ENCODE peak calls at places on chromosome 5, in nine cellular contexts. One of them, this sample, is unnamed.
A peak's percentile ranks its signal among the peaks of the same experiment; 100 is the strongest.

GRCh38 chr5:158466196-158466595 is 607.3 kb upstream of the CLINT1 start:
- DNase-seq in kidney tubule cell: no peak
- DNase-seq in heart left ventricle: no peak
- DNase-seq in WTC11: no peak
- DNase-seq in activated CD4-positive, alpha-beta T cell treated with anti-CD3 and anti-CD28 coated beads, Interleukin-2, amount 50 U/mL, for 48 hours: no peak
- DNase-seq in NK-92 treated with Interleukin-12 subunit alpha and Interleukin-12 subunit beta, amount 100 ng/mL, for 24 hours: no peak
- DNase-seq in ovary: no peak
- DNase-seq in EL: no peak
- DNase-seq in NCI-H1092: no peak
- DNase-seq in this sample: no peak

GRCh38 chr5:72268753-72269410 is 51.2 kb downstream of the MRPS27 start:
- DNase-seq in activated CD4-positive, alpha-beta T cell treated with anti-CD3 and anti-CD28 coated beads, Interleukin-2, amount 50 U/mL, for 48 hours: peak; percentile 54
- DNase-seq in ovary: no peak
- DNase-seq in heart left ventricle: peak; percentile 30
- DNase-seq in kidney tubule cell: peak; percentile 61
- DNase-seq in EL: peak; percentile 71
- DNase-seq in NCI-H1092: no peak
- DNase-seq in WTC11: peak; percentile 67
- DNase-seq in NK-92 treated with Interleukin-12 subunit alpha and Interleukin-12 subunit beta, amount 100 ng/mL, for 24 hours: peak; percentile 19
- DNase-seq in this sample: peak; percentile 47

GRCh38 chr5:151520294-151520693 is 70.8 kb downstream of the FAT2 start:
- DNase-seq in heart left ventricle: no peak
- DNase-seq in NCI-H1092: no peak
- DNase-seq in EL: no peak
- DNase-seq in WTC11: no peak
- DNase-seq in kidney tubule cell: no peak
- DNase-seq in activated CD4-positive, alpha-beta T cell treated with anti-CD3 and anti-CD28 coated beads, Interleukin-2, amount 50 U/mL, for 48 hours: no peak
- DNase-seq in ovary: no peak
- DNase-seq in NK-92 treated with Interleukin-12 subunit alpha and Interleukin-12 subunit beta, amount 100 ng/mL, for 24 hours: no peak
- DNase-seq in this sample: no peak

GRCh38 chr5:54390015-54390414 is 65.5 kb upstream of the HSPB3 start:
- DNase-seq in WTC11: no peak
- DNase-seq in heart left ventricle: no peak
- DNase-seq in ovary: no peak
- DNase-seq in kidney tubule cell: peak; percentile 98
- DNase-seq in EL: peak; percentile 95
- DNase-seq in NK-92 treated with Interleukin-12 subunit alpha and Interleukin-12 subunit beta, amount 100 ng/mL, for 24 hours: no peak
- DNase-seq in NCI-H1092: peak; percentile 44
- DNase-seq in activated CD4-positive, alpha-beta T cell treated with anti-CD3 and anti-CD28 coated beads, Interleukin-2, amount 50 U/mL, for 48 hours: no peak
- DNase-seq in this sample: peak; percentile 95

GRCh38 chr5:31948006-31948405 is 226.1 kb downstream of the GOLPH3 start:
- DNase-seq in activated CD4-positive, alpha-beta T cell treated with anti-CD3 and anti-CD28 coated beads, Interleukin-2, amount 50 U/mL, for 48 hours: no peak
- DNase-seq in NK-92 treated with Interleukin-12 subunit alpha and Interleukin-12 subunit beta, amount 100 ng/mL, for 24 hours: no peak
- DNase-seq in WTC11: no peak
- DNase-seq in NCI-H1092: no peak
- DNase-seq in EL: no peak
- DNase-seq in heart left ventricle: no peak
- DNase-seq in kidney tubule cell: no peak
- DNase-seq in ovary: no peak
- DNase-seq in this sample: no peak

GRCh38 chr5:150626853-150627276 is 13.6 kb upstream of the SYNPO start:
- DNase-seq in NCI-H1092: no peak
- DNase-seq in EL: no peak
- DNase-seq in WTC11: no peak
- DNase-seq in heart left ventricle: peak; percentile 70
- DNase-seq in kidney tubule cell: peak; percentile 84
- DNase-seq in activated CD4-positive, alpha-beta T cell treated with anti-CD3 and anti-CD28 coated beads, Interleukin-2, amount 50 U/mL, for 48 hours: no peak
- DNase-seq in NK-92 treated with Interleukin-12 subunit alpha and Interleukin-12 subunit beta, amount 100 ng/mL, for 24 hours: no peak
- DNase-seq in ovary: no peak
- DNase-seq in this sample: no peak

GRCh38 chr5:40383719-40384651 is 295.7 kb upstream of the PTGER4 start:
- DNase-seq in WTC11: no peak
- DNase-seq in EL: peak; percentile 83
- DNase-seq in heart left ventricle: no peak
- DNase-seq in NCI-H1092: no peak
- DNase-seq in ovary: no peak
- DNase-seq in activated CD4-positive, alpha-beta T cell treated with anti-CD3 and anti-CD28 coated beads, Interleukin-2, amount 50 U/mL, for 48 hours: peak; percentile 36
- DNase-seq in kidney tubule cell: peak; percentile 91
- DNase-seq in NK-92 treated with Interleukin-12 subunit alpha and Interleukin-12 subunit beta, amount 100 ng/mL, for 24 hours: no peak
- DNase-seq in this sample: no peak

GRCh38 chr5:10307206-10308148 is at the start of gene CMBL:
- DNase-seq in activated CD4-positive, alpha-beta T cell treated with anti-CD3 and anti-CD28 coated beads, Interleukin-2, amount 50 U/mL, for 48 hours: peak; percentile 37
- DNase-seq in EL: peak; percentile 68
- DNase-seq in heart left ventricle: peak; percentile 70
- DNase-seq in NCI-H1092: peak; percentile 59
- DNase-seq in WTC11: peak; percentile 58
- DNase-seq in kidney tubule cell: peak; percentile 59
- DNase-seq in NK-92 treated with Interleukin-12 subunit alpha and Interleukin-12 subunit beta, amount 100 ng/mL, for 24 hours: no peak
- DNase-seq in ovary: peak; percentile 63
- DNase-seq in this sample: peak; percentile 70

GRCh38 chr5:61333351-61334223 is 1.5 kb downstream of the ZSWIM6 start:
- DNase-seq in activated CD4-positive, alpha-beta T cell treated with anti-CD3 and anti-CD28 coated beads, Interleukin-2, amount 50 U/mL, for 48 hours: peak; percentile 36
- DNase-seq in ovary: peak; percentile 60
- DNase-seq in kidney tubule cell: peak; percentile 48
- DNase-seq in heart left ventricle: peak; percentile 66
- DNase-seq in WTC11: peak; percentile 38
- DNase-seq in NK-92 treated with Interleukin-12 subunit alpha and Interleukin-12 subunit beta, amount 100 ng/mL, for 24 hours: no peak
- DNase-seq in EL: peak; percentile 47
- DNase-seq in NCI-H1092: no peak
- DNase-seq in this sample: peak; percentile 49

GRCh38 chr5:39755986-39756385 is 331.2 kb upstream of the DAB2 start:
- DNase-seq in kidney tubule cell: peak; percentile 77
- DNase-seq in EL: peak; percentile 96
- DNase-seq in NCI-H1092: no peak
- DNase-seq in activated CD4-positive, alpha-beta T cell treated with anti-CD3 and anti-CD28 coated beads, Interleukin-2, amount 50 U/mL, for 48 hours: no peak
- DNase-seq in WTC11: no peak
- DNase-seq in NK-92 treated with Interleukin-12 subunit alpha and Interleukin-12 subunit beta, amount 100 ng/mL, for 24 hours: no peak
- DNase-seq in ovary: no peak
- DNase-seq in heart left ventricle: no peak
- DNase-seq in this sample: peak; percentile 96

GRCh38 chr5:154038241-154038603 is 488 bp downstream of the FAM114A2 start:
- DNase-seq in NCI-H1092: peak; percentile 27
- DNase-seq in heart left ventricle: peak; percentile 29
- DNase-seq in WTC11: no peak
- DNase-seq in kidney tubule cell: peak; percentile 43
- DNase-seq in ovary: no peak
- DNase-seq in EL: no peak
- DNase-seq in activated CD4-positive, alpha-beta T cell treated with anti-CD3 and anti-CD28 coated beads, Interleukin-2, amount 50 U/mL, for 48 hours: no peak
- DNase-seq in NK-92 treated with Interleukin-12 subunit alpha and Interleukin-12 subunit beta, amount 100 ng/mL, for 24 hours: peak; percentile 48
- DNase-seq in this sample: peak; percentile 25

GRCh38 chr5:126972062-126972895 is 58.1 kb downstream of the MARCHF3 start:
- DNase-seq in activated CD4-positive, alpha-beta T cell treated with anti-CD3 and anti-CD28 coated beads, Interleukin-2, amount 50 U/mL, for 48 hours: peak; percentile 12
- DNase-seq in EL: no peak
- DNase-seq in WTC11: no peak
- DNase-seq in NK-92 treated with Interleukin-12 subunit alpha and Interleukin-12 subunit beta, amount 100 ng/mL, for 24 hours: peak; percentile 65
- DNase-seq in kidney tubule cell: no peak
- DNase-seq in heart left ventricle: no peak
- DNase-seq in ovary: no peak
- DNase-seq in NCI-H1092: no peak
- DNase-seq in this sample: no peak

GRCh38 chr5:179129607-179130071 is 69.5 kb downstream of the ZNF354C start:
- DNase-seq in kidney tubule cell: no peak
- DNase-seq in WTC11: no peak
- DNase-seq in NCI-H1092: no peak
- DNase-seq in heart left ventricle: no peak
- DNase-seq in NK-92 treated with Interleukin-12 subunit alpha and Interleukin-12 subunit beta, amount 100 ng/mL, for 24 hours: no peak
- DNase-seq in ovary: no peak
- DNase-seq in activated CD4-positive, alpha-beta T cell treated with anti-CD3 and anti-CD28 coated beads, Interleukin-2, amount 50 U/mL, for 48 hours: no peak
- DNase-seq in EL: no peak
- DNase-seq in this sample: no peak

GRCh38 chr5:180119031-180119885 is 47.7 kb upstream of the RNF130 start:
- DNase-seq in activated CD4-positive, alpha-beta T cell treated with anti-CD3 and anti-CD28 coated beads, Interleukin-2, amount 50 U/mL, for 48 hours: no peak
- DNase-seq in ovary: no peak
- DNase-seq in WTC11: no peak
- DNase-seq in NK-92 treated with Interleukin-12 subunit alpha and Interleukin-12 subunit beta, amount 100 ng/mL, for 24 hours: no peak
- DNase-seq in heart left ventricle: no peak
- DNase-seq in kidney tubule cell: no peak
- DNase-seq in NCI-H1092: no peak
- DNase-seq in EL: no peak
- DNase-seq in this sample: no peak

GRCh38 chr5:136137497-136138220 is 5.0 kb downstream of the SMAD5 start:
- DNase-seq in EL: no peak
- DNase-seq in ovary: no peak
- DNase-seq in kidney tubule cell: peak; percentile 15
- DNase-seq in NCI-H1092: no peak
- DNase-seq in WTC11: no peak
- DNase-seq in heart left ventricle: no peak
- DNase-seq in NK-92 treated with Interleukin-12 subunit alpha and Interleukin-12 subunit beta, amount 100 ng/mL, for 24 hours: no peak
- DNase-seq in activated CD4-positive, alpha-beta T cell treated with anti-CD3 and anti-CD28 coated beads, Interleukin-2, amount 50 U/mL, for 48 hours: no peak
- DNase-seq in this sample: no peak

GRCh38 chr5:26492835-26493459 is 545.4 kb downstream of the CDH9 start:
- DNase-seq in EL: no peak
- DNase-seq in ovary: no peak
- DNase-seq in activated CD4-positive, alpha-beta T cell treated with anti-CD3 and anti-CD28 coated beads, Interleukin-2, amount 50 U/mL, for 48 hours: no peak
- DNase-seq in heart left ventricle: no peak
- DNase-seq in NCI-H1092: no peak
- DNase-seq in kidney tubule cell: no peak
- DNase-seq in NK-92 treated with Interleukin-12 subunit alpha and Interleukin-12 subunit beta, amount 100 ng/mL, for 24 hours: no peak
- DNase-seq in WTC11: no peak
- DNase-seq in this sample: no peak

GRCh38 chr5:34534237-34535108 is 121.7 kb upstream of the RAI14 start:
- DNase-seq in ovary: no peak
- DNase-seq in heart left ventricle: no peak
- DNase-seq in NK-92 treated with Interleukin-12 subunit alpha and Interleukin-12 subunit beta, amount 100 ng/mL, for 24 hours: no peak
- DNase-seq in kidney tubule cell: peak; percentile 91
- DNase-seq in EL: peak; percentile 95
- DNase-seq in NCI-H1092: no peak
- DNase-seq in WTC11: no peak
- DNase-seq in activated CD4-positive, alpha-beta T cell treated with anti-CD3 and anti-CD28 coated beads, Interleukin-2, amount 50 U/mL, for 48 hours: peak; percentile 37
- DNase-seq in this sample: peak; percentile 92

GRCh38 chr5:180069589-180070247 is 1.8 kb downstream of the RNF130 start:
- DNase-seq in NK-92 treated with Interleukin-12 subunit alpha and Interleukin-12 subunit beta, amount 100 ng/mL, for 24 hours: no peak
- DNase-seq in ovary: no peak
- DNase-seq in activated CD4-positive, alpha-beta T cell treated with anti-CD3 and anti-CD28 coated beads, Interleukin-2, amount 50 U/mL, for 48 hours: no peak
- DNase-seq in kidney tubule cell: no peak
- DNase-seq in EL: no peak
- DNase-seq in heart left ventricle: peak; percentile 42
- DNase-seq in NCI-H1092: no peak
- DNase-seq in WTC11: no peak
- DNase-seq in this sample: peak; percentile 26

GRCh38 chr5:9337908-9338307 is 208.0 kb downstream of the SEMA5A start:
- DNase-seq in ovary: no peak
- DNase-seq in NK-92 treated with Interleukin-12 subunit alpha and Interleukin-12 subunit beta, amount 100 ng/mL, for 24 hours: no peak
- DNase-seq in NCI-H1092: no peak
- DNase-seq in EL: peak; percentile 90
- DNase-seq in kidney tubule cell: no peak
- DNase-seq in heart left ventricle: no peak
- DNase-seq in WTC11: no peak
- DNase-seq in activated CD4-positive, alpha-beta T cell treated with anti-CD3 and anti-CD28 coated beads, Interleukin-2, amount 50 U/mL, for 48 hours: no peak
- DNase-seq in this sample: peak; percentile 83

GRCh38 chr5:144191461-144191860 is 20.8 kb downstream of the KCTD16 start:
- DNase-seq in activated CD4-positive, alpha-beta T cell treated with anti-CD3 and anti-CD28 coated beads, Interleukin-2, amount 50 U/mL, for 48 hours: no peak
- DNase-seq in ovary: no peak
- DNase-seq in NK-92 treated with Interleukin-12 subunit alpha and Interleukin-12 subunit beta, amount 100 ng/mL, for 24 hours: no peak
- DNase-seq in heart left ventricle: no peak
- DNase-seq in kidney tubule cell: no peak
- DNase-seq in EL: no peak
- DNase-seq in NCI-H1092: no peak
- DNase-seq in WTC11: no peak
- DNase-seq in this sample: no peak

GRCh38 chr5:170681013-170681433 is 102.5 kb upstream of the GABRP start:
- DNase-seq in EL: peak; percentile 33
- DNase-seq in WTC11: peak; percentile 84
- DNase-seq in NCI-H1092: no peak
- DNase-seq in NK-92 treated with Interleukin-12 subunit alpha and Interleukin-12 subunit beta, amount 100 ng/mL, for 24 hours: no peak
- DNase-seq in kidney tubule cell: peak; percentile 42
- DNase-seq in ovary: no peak
- DNase-seq in activated CD4-positive, alpha-beta T cell treated with anti-CD3 and anti-CD28 coated beads, Interleukin-2, amount 50 U/mL, for 48 hours: peak; percentile 63
- DNase-seq in heart left ventricle: peak; percentile 36
- DNase-seq in this sample: peak; percentile 43

GRCh38 chr5:74641778-74642542 is 1.4 kb upstream of the ENC1 start:
- DNase-seq in WTC11: no peak
- DNase-seq in NK-92 treated with Interleukin-12 subunit alpha and Interleukin-12 subunit beta, amount 100 ng/mL, for 24 hours: no peak
- DNase-seq in kidney tubule cell: peak; percentile 85
- DNase-seq in ovary: peak; percentile 46
- DNase-seq in EL: peak; percentile 84
- DNase-seq in NCI-H1092: no peak
- DNase-seq in heart left ventricle: peak; percentile 34
- DNase-seq in activated CD4-positive, alpha-beta T cell treated with anti-CD3 and anti-CD28 coated beads, Interleukin-2, amount 50 U/mL, for 48 hours: peak; percentile 28
- DNase-seq in this sample: peak; percentile 87

GRCh38 chr5:54360089-54360488 is 49.7 kb upstream of the ARL15 start:
- DNase-seq in NCI-H1092: no peak
- DNase-seq in NK-92 treated with Interleukin-12 subunit alpha and Interleukin-12 subunit beta, amount 100 ng/mL, for 24 hours: no peak
- DNase-seq in heart left ventricle: no peak
- DNase-seq in WTC11: no peak
- DNase-seq in kidney tubule cell: peak; percentile 84
- DNase-seq in activated CD4-positive, alpha-beta T cell treated with anti-CD3 and anti-CD28 coated beads, Interleukin-2, amount 50 U/mL, for 48 hours: no peak
- DNase-seq in EL: peak; percentile 88
- DNase-seq in ovary: no peak
- DNase-seq in this sample: peak; percentile 22

GRCh38 chr5:61000887-61001286 is 55.9 kb downstream of the NDUFAF2 start:
- DNase-seq in NK-92 treated with Interleukin-12 subunit alpha and Interleukin-12 subunit beta, amount 100 ng/mL, for 24 hours: no peak
- DNase-seq in heart left ventricle: no peak
- DNase-seq in EL: peak; percentile 53
- DNase-seq in ovary: no peak
- DNase-seq in WTC11: no peak
- DNase-seq in NCI-H1092: no peak
- DNase-seq in activated CD4-positive, alpha-beta T cell treated with anti-CD3 and anti-CD28 coated beads, Interleukin-2, amount 50 U/mL, for 48 hours: no peak
- DNase-seq in kidney tubule cell: peak; percentile 9
- DNase-seq in this sample: no peak

GRCh38 chr5:172403191-172403794 is 51.0 kb downstream of the SH3PXD2B start:
- DNase-seq in WTC11: peak; percentile 42
- DNase-seq in kidney tubule cell: no peak
- DNase-seq in NCI-H1092: no peak
- DNase-seq in activated CD4-positive, alpha-beta T cell treated with anti-CD3 and anti-CD28 coated beads, Interleukin-2, amount 50 U/mL, for 48 hours: no peak
- DNase-seq in ovary: peak; percentile 93
- DNase-seq in NK-92 treated with Interleukin-12 subunit alpha and Interleukin-12 subunit beta, amount 100 ng/mL, for 24 hours: no peak
- DNase-seq in heart left ventricle: peak; percentile 86
- DNase-seq in EL: no peak
- DNase-seq in this sample: peak; percentile 79

GRCh38 chr5:138974227-138975063 is 99.3 kb upstream of the LRRTM2 start:
- DNase-seq in EL: no peak
- DNase-seq in kidney tubule cell: peak; percentile 24
- DNase-seq in heart left ventricle: peak; percentile 84
- DNase-seq in WTC11: no peak
- DNase-seq in NCI-H1092: no peak
- DNase-seq in activated CD4-positive, alpha-beta T cell treated with anti-CD3 and anti-CD28 coated beads, Interleukin-2, amount 50 U/mL, for 48 hours: no peak
- DNase-seq in ovary: peak; percentile 59
- DNase-seq in NK-92 treated with Interleukin-12 subunit alpha and Interleukin-12 subunit beta, amount 100 ng/mL, for 24 hours: no peak
- DNase-seq in this sample: peak; percentile 25

GRCh38 chr5:125295405-125295872 is 549.0 kb upstream of the ZNF608 start:
- DNase-seq in ovary: no peak
- DNase-seq in heart left ventricle: no peak
- DNase-seq in activated CD4-positive, alpha-beta T cell treated with anti-CD3 and anti-CD28 coated beads, Interleukin-2, amount 50 U/mL, for 48 hours: no peak
- DNase-seq in EL: peak; percentile 45
- DNase-seq in NK-92 treated with Interleukin-12 subunit alpha and Interleukin-12 subunit beta, amount 100 ng/mL, for 24 hours: no peak
- DNase-seq in WTC11: no peak
- DNase-seq in NCI-H1092: no peak
- DNase-seq in kidney tubule cell: peak; percentile 77
- DNase-seq in this sample: peak; percentile 62

GRCh38 chr5:151924564-151925395 is at the start of gene GLRA1:
- DNase-seq in NCI-H1092: no peak
- DNase-seq in kidney tubule cell: peak; percentile 44
- DNase-seq in activated CD4-positive, alpha-beta T cell treated with anti-CD3 and anti-CD28 coated beads, Interleukin-2, amount 50 U/mL, for 48 hours: peak; percentile 59
- DNase-seq in NK-92 treated with Interleukin-12 subunit alpha and Interleukin-12 subunit beta, amount 100 ng/mL, for 24 hours: no peak
- DNase-seq in ovary: peak; percentile 69
- DNase-seq in heart left ventricle: peak; percentile 64
- DNase-seq in EL: peak; percentile 40
- DNase-seq in WTC11: peak; percentile 85
- DNase-seq in this sample: peak; percentile 56

GRCh38 chr5:87116821-87117512 is 150.7 kb upstream of the RASA1 start:
- DNase-seq in EL: peak; percentile 20
- DNase-seq in heart left ventricle: no peak
- DNase-seq in ovary: no peak
- DNase-seq in WTC11: no peak
- DNase-seq in activated CD4-positive, alpha-beta T cell treated with anti-CD3 and anti-CD28 coated beads, Interleukin-2, amount 50 U/mL, for 48 hours: no peak
- DNase-seq in NK-92 treated with Interleukin-12 subunit alpha and Interleukin-12 subunit beta, amount 100 ng/mL, for 24 hours: no peak
- DNase-seq in kidney tubule cell: peak; percentile 36
- DNase-seq in NCI-H1092: no peak
- DNase-seq in this sample: no peak

GRCh38 chr5:142323480-142324376 is 1.1 kb downstream of the SPRY4 start:
- DNase-seq in kidney tubule cell: peak; percentile 56
- DNase-seq in heart left ventricle: no peak
- DNase-seq in NCI-H1092: no peak
- DNase-seq in EL: peak; percentile 66
- DNase-seq in activated CD4-positive, alpha-beta T cell treated with anti-CD3 and anti-CD28 coated beads, Interleukin-2, amount 50 U/mL, for 48 hours: no peak
- DNase-seq in ovary: peak; percentile 22
- DNase-seq in WTC11: no peak
- DNase-seq in NK-92 treated with Interleukin-12 subunit alpha and Interleukin-12 subunit beta, amount 100 ng/mL, for 24 hours: no peak
- DNase-seq in this sample: peak; percentile 55

GRCh38 chr5:16550316-16550952 is 66.4 kb downstream of the RETREG1 start:
- DNase-seq in EL: peak; percentile 61
- DNase-seq in heart left ventricle: peak; percentile 39
- DNase-seq in NK-92 treated with Interleukin-12 subunit alpha and Interleukin-12 subunit beta, amount 100 ng/mL, for 24 hours: no peak
- DNase-seq in activated CD4-positive, alpha-beta T cell treated with anti-CD3 and anti-CD28 coated beads, Interleukin-2, amount 50 U/mL, for 48 hours: peak; percentile 48
- DNase-seq in ovary: no peak
- DNase-seq in WTC11: peak; percentile 56
- DNase-seq in kidney tubule cell: peak; percentile 63
- DNase-seq in NCI-H1092: no peak
- DNase-seq in this sample: peak; percentile 40